ENCODE peak calls at places on chromosome 16, in ten cellular contexts. C is B cell; Q is stimulated activated naive CD8-positive, alpha-beta T cell treated with anti-CD3 and anti-CD28 coated beads, Interleukin-15, Interleukin-2, amounts not matched to agents 100 U/mL and 50 U/mL, for 24 hours; O is A549; G is naive thymus-derived CD4-positive, alpha-beta T cell; V is heart left ventricle; S is activated T-cell treated with anti-CD3 and anti-CD28 coated beads, Interleukin-2, amount 50 U/mL, for 4 hours; Z is activated CD4-positive, alpha-beta T cell treated with anti-CD3 and anti-CD28 coated beads for 48 hours; J is activated T-helper 9 cell treated with anti-CD3 and anti-CD28 coated beads, Interleukin-2, amount 50 U/mL, for 16 hours; L is fibroblast of pulmonary artery. K is an unnamed sample.
A peak's percentile ranks its signal among the peaks of the same experiment; 100 is the strongest.

GRCh38 chr16:67170948-67171649 is 761 bp downstream of the NOL3 start:
- DNase-seq in C (peak; percentile 33), Q (no peak), O (peak; percentile 41), G (no peak), V (no peak), S (no peak), Z (no peak), J (no peak), L (no peak), K (no peak)

GRCh38 chr16:35881654-35882053 is 2422.2 kb downstream of the TP53TG3F start:
- DNase-seq in C (no peak), Q (no peak), O (no peak), G (no peak), V (no peak), S (no peak), Z (no peak), J (no peak), L (no peak), K (no peak)

GRCh38 chr16:19853132-19853972 is 31.3 kb downstream of the GPRC5B start:
- DNase-seq in C (no peak), Q (no peak), O (no peak), G (no peak), V (no peak), S (no peak), Z (no peak), J (no peak), L (no peak), K (no peak)

GRCh38 chr16:81655474-81656162 is 123.5 kb upstream of the PLCG2 start:
- DNase-seq in C (no peak), Q (no peak), O (no peak), G (no peak), V (no peak), S (no peak), Z (no peak), J (no peak), L (no peak), K (no peak)

GRCh38 chr16:68993885-68994284 is 111.6 kb upstream of the HAS3 start:
- DNase-seq in C (no peak), Q (no peak), O (peak; percentile 58), G (no peak), V (no peak), S (no peak), Z (no peak), J (no peak), L (peak; percentile 94), K (peak; percentile 88)

GRCh38 chr16:30969246-30969842 is 11.8 kb downstream of the SETD1A start:
- DNase-seq in C (no peak), Q (no peak), O (no peak), G (no peak), V (no peak), S (no peak), Z (no peak), J (no peak), L (no peak), K (no peak)

GRCh38 chr16:81392011-81392410 is 52.6 kb upstream of the CMIP start:
- DNase-seq in C (no peak), Q (no peak), O (no peak), G (no peak), V (no peak), S (no peak), Z (no peak), J (no peak), L (no peak), K (no peak)

GRCh38 chr16:19860146-19861030 is 24.3 kb downstream of the GPRC5B start:
- DNase-seq in C (no peak), Q (no peak), O (no peak), G (no peak), V (no peak), S (no peak), Z (no peak), J (no peak), L (peak; percentile 42), K (no peak)

GRCh38 chr16:4338712-4339299 is 12.3 kb downstream of the PAM16 start:
- DNase-seq in C (no peak), Q (no peak), O (no peak), G (no peak), V (no peak), S (no peak), Z (no peak), J (no peak), L (no peak), K (no peak)

GRCh38 chr16:59993101-59993500 is 1259.0 kb upstream of the GOT2 start:
- DNase-seq in C (no peak), Q (no peak), O (no peak), G (no peak), V (no peak), S (no peak), Z (no peak), J (no peak), L (no peak), K (no peak)

GRCh38 chr16:21598676-21599157 is 660 bp upstream of the METTL9 start:
- DNase-seq in C (peak; percentile 22), Q (no peak), O (no peak), G (no peak), V (no peak), S (peak; percentile 10), Z (peak; percentile 36), J (no peak), L (no peak), K (peak; percentile 43)

GRCh38 chr16:27838536-27839175 is 224.9 kb downstream of the GSG1L start:
- DNase-seq in C (no peak), Q (no peak), O (no peak), G (no peak), V (no peak), S (no peak), Z (no peak), J (no peak), L (no peak), K (no peak)

GRCh38 chr16:705748-706188 is at the start of gene FBXL16:
- DNase-seq in C (no peak), Q (no peak), O (no peak), G (no peak), V (no peak), S (no peak), Z (no peak), J (no peak), L (no peak), K (no peak)

GRCh38 chr16:10906482-10906881 is 29.5 kb downstream of the CIITA start:
- DNase-seq in C (no peak), Q (no peak), O (no peak), G (no peak), V (no peak), S (no peak), Z (no peak), J (no peak), L (no peak), K (no peak)

GRCh38 chr16:87457051-87457611 is 35.7 kb downstream of the ZCCHC14 start:
- DNase-seq in C (no peak), Q (no peak), O (no peak), G (no peak), V (no peak), S (no peak), Z (no peak), J (no peak), L (peak; percentile 26), K (no peak)

GRCh38 chr16:24970708-24971107 is 44.5 kb downstream of the ARHGAP17 start:
- DNase-seq in C (no peak), Q (no peak), O (no peak), G (no peak), V (no peak), S (no peak), Z (no peak), J (no peak), L (no peak), K (no peak)

GRCh38 chr16:66263168-66263972 is 103.1 kb upstream of the CDH5 start:
- DNase-seq in C (no peak), Q (no peak), O (no peak), G (no peak), V (no peak), S (no peak), Z (no peak), J (no peak), L (no peak), K (no peak)

GRCh38 chr16:65521685-65522338 is 399.9 kb upstream of the CDH11 start:
- DNase-seq in C (no peak), Q (no peak), O (no peak), G (no peak), V (no peak), S (no peak), Z (no peak), J (no peak), L (peak; percentile 26), K (no peak)

GRCh38 chr16:85374571-85374872 is 238.6 kb upstream of the GSE1 start:
- DNase-seq in C (no peak), Q (no peak), O (no peak), G (no peak), V (no peak), S (no peak), Z (no peak), J (no peak), L (no peak), K (no peak)